ENCODE peak calls at places on chromosomes 7 and 10, in five cellular contexts. R is H9, Y is NCI-H446, K is NCI-H748 treated with DMSO at 0.1 percent for 48 hours, C is GOT3. P is an unnamed sample.

GRCh38 chr7:158847451-158847866 is 8.9 kb upstream of the DYNC2I1 start:
- DNase-seq in R (no peak), Y (no peak), K (no peak), C (no peak), P (no peak)

GRCh38 chr10:95655571-95656290 is 780 bp downstream of the ALDH18A1 start:
- DNase-seq in R (no peak), Y (no peak), K (no peak), C (no peak), P (peak; percentile 19)

GRCh38 chr7:139726485-139726869 is 51.3 kb downstream of the HIPK2 start:
- DNase-seq in R (no peak), Y (no peak), K (no peak), C (no peak), P (peak; percentile 6)

GRCh38 chr7:44678096-44678467 is 70.6 kb upstream of the ZMIZ2 start:
- DNase-seq in R (no peak), Y (no peak), K (no peak), C (no peak), P (no peak)

GRCh38 chr7:158751199-158751598 is 46.6 kb upstream of the NCAPG2 start:
- DNase-seq in R (no peak), Y (no peak), K (no peak), C (no peak), P (no peak)

GRCh38 chr10:4080225-4080624 is 295.2 kb upstream of the KLF6 start:
- DNase-seq in R (no peak), Y (no peak), K (no peak), C (no peak), P (no peak)

GRCh38 chr7:77247206-77247850 is 47.7 kb upstream of the FGL2 start:
- DNase-seq in R (peak; percentile 78), Y (peak; percentile 26), K (peak; percentile 38), C (peak; percentile 17), P (peak; percentile 90)

GRCh38 chr7:119999743-120000475 is 273.1 kb upstream of the KCND2 start:
- DNase-seq in R (no peak), Y (no peak), K (no peak), C (no peak), P (no peak)

GRCh38 chr10:94172332-94172731 is 178.6 kb downstream of the PLCE1 start:
- DNase-seq in R (no peak), Y (no peak), K (no peak), C (no peak), P (no peak)

GRCh38 chr10:24456319-24456718 is 247.4 kb downstream of the KIAA1217 start:
- DNase-seq in R (no peak), Y (no peak), K (no peak), C (no peak), P (no peak)

GRCh38 chr7:127392182-127392565 is 334 bp downstream of the ZNF800 start:
- DNase-seq in R (no peak), Y (no peak), K (no peak), C (no peak), P (peak; percentile 62)

GRCh38 chr10:104937528-104937927 is 296.4 kb downstream of the SORCS3 start:
- DNase-seq in R (no peak), Y (peak; percentile 39), K (peak; percentile 44), C (peak; percentile 21), P (no peak)

GRCh38 chr10:5812283-5813090 is 747 bp downstream of the GDI2 start:
- DNase-seq in R (no peak), Y (no peak), K (peak; percentile 2), C (no peak), P (peak; percentile 55)

GRCh38 chr7:101558742-101559325 is 70.3 kb downstream of the MYL10 start:
- DNase-seq in R (peak; percentile 30), Y (no peak), K (no peak), C (no peak), P (no peak)

GRCh38 chr10:109933984-109934565 is 10.8 kb upstream of the XPNPEP1 start:
- DNase-seq in R (peak; percentile 65), Y (no peak), K (no peak), C (no peak), P (no peak)

GRCh38 chr10:96560970-96561887 is 25.6 kb downstream of the TM9SF3 start:
- DNase-seq in R (no peak), Y (no peak), K (no peak), C (no peak), P (no peak)

GRCh38 chr7:22860784-22861482 is 38.3 kb upstream of the TOMM7 start:
- DNase-seq in R (no peak), Y (peak; percentile 13), K (no peak), C (no peak), P (no peak)

GRCh38 chr7:102973096-102973802 is 60.4 kb downstream of the LRRC17 start:
- DNase-seq in R (no peak), Y (no peak), K (no peak), C (no peak), P (no peak)

GRCh38 chr10:54620352-54620751 is 180.7 kb downstream of the PCDH15 start:
- DNase-seq in R (no peak), Y (no peak), K (no peak), C (no peak), P (no peak)

GRCh38 chr7:78134256-78134655 is 335.7 kb downstream of the PHTF2 start:
- DNase-seq in R (no peak), Y (no peak), K (peak; percentile 17), C (no peak), P (no peak)

GRCh38 chr10:116708386-116708785 is 34.0 kb downstream of the HSPA12A start:
- DNase-seq in R (no peak), Y (no peak), K (no peak), C (no peak), P (no peak)

GRCh38 chr7:144487906-144488305 is 84.4 kb upstream of the NOBOX start:
- DNase-seq in R (peak; percentile 54), Y (no peak), K (no peak), C (no peak), P (no peak)

GRCh38 chr10:125209591-125210373 is 49.4 kb upstream of the CTBP2 start:
- DNase-seq in R (no peak), Y (no peak), K (no peak), C (no peak), P (no peak)

GRCh38 chr10:66931949-66932343 is 6.1 kb downstream of the LRRTM3 start:
- DNase-seq in R (no peak), Y (no peak), K (no peak), C (no peak), P (no peak)